ENCODE peak calls at places on chromosome 2, in six cellular contexts. Y, H, A, V, M and O are unnamed samples.

GRCh38 chr2:197197808-197198409 is 112.7 kb downstream of the ANKRD44 start:
- DNase-seq in Y (no peak), H (no peak), A (no peak), V (no peak), M (no peak), O (no peak)

GRCh38 chr2:187466129-187466792 is 18.2 kb upstream of the CALCRL start:
- DNase-seq in Y (no peak), H (no peak), A (no peak), V (no peak), M (no peak), O (no peak)

GRCh38 chr2:100427627-100428258 is 10.3 kb upstream of the CHST10 start:
- DNase-seq in Y (peak), H (peak), A (peak), V (no peak), M (peak), O (peak)

GRCh38 chr2:237858294-237859081 is 935 bp upstream of the RAMP1 start:
- DNase-seq in Y (peak), H (peak), A (peak), V (peak), M (peak), O (peak)

GRCh38 chr2:178825183-178825582 is 18.0 kb upstream of the TTN start:
- DNase-seq in Y (peak), H (no peak), A (no peak), V (no peak), M (no peak), O (no peak)

GRCh38 chr2:127080941-127081769 is 25.8 kb downstream of the BIN1 start:
- DNase-seq in Y (no peak), H (no peak), A (no peak), V (no peak), M (no peak), O (no peak)

GRCh38 chr2:122528061-122528460 is 772.6 kb downstream of the TSN start:
- DNase-seq in Y (no peak), H (no peak), A (no peak), V (no peak), M (no peak), O (peak)

GRCh38 chr2:86622878-86623548 is 652 bp downstream of the RNF103 start:
- DNase-seq in Y (no peak), H (no peak), A (peak), V (peak), M (peak), O (no peak)

GRCh38 chr2:163551974-163552373 is 183.8 kb downstream of the FIGN start:
- DNase-seq in Y (no peak), H (no peak), A (no peak), V (no peak), M (no peak), O (peak)

GRCh38 chr2:45706028-45706427 is 54.6 kb downstream of the PRKCE start:
- DNase-seq in Y (peak), H (no peak), A (peak), V (no peak), M (no peak), O (no peak)

GRCh38 chr2:221477697-221478096 is 94.4 kb downstream of the EPHA4 start:
- DNase-seq in Y (no peak), H (no peak), A (peak), V (no peak), M (no peak), O (peak)

GRCh38 chr2:23384551-23385349 is at the start of gene KLHL29:
- DNase-seq in Y (peak), H (peak), A (peak), V (no peak), M (peak), O (peak)

GRCh38 chr2:80014637-80015036 is 289.9 kb downstream of the LRRTM1 start:
- DNase-seq in Y (peak), H (no peak), A (no peak), V (no peak), M (no peak), O (no peak)

GRCh38 chr2:8607591-8607990 is 74.3 kb upstream of the ID2 start:
- DNase-seq in Y (peak), H (no peak), A (no peak), V (no peak), M (no peak), O (peak)

GRCh38 chr2:62402156-62402555 is 103.8 kb downstream of the TMEM17 start:
- DNase-seq in Y (no peak), H (no peak), A (no peak), V (no peak), M (no peak), O (no peak)

GRCh38 chr2:62457555-62457954 is 48.4 kb downstream of the TMEM17 start:
- DNase-seq in Y (no peak), H (no peak), A (no peak), V (no peak), M (peak), O (no peak)

GRCh38 chr2:159148891-159149290 is 137.6 kb downstream of the WDSUB1 start:
- DNase-seq in Y (no peak), H (no peak), A (no peak), V (no peak), M (no peak), O (no peak)

GRCh38 chr2:195404650-195405049 is 252.4 kb upstream of the SLC39A10 start:
- DNase-seq in Y (no peak), H (no peak), A (no peak), V (no peak), M (no peak), O (no peak)

GRCh38 chr2:175832886-175833285 is 169.2 kb downstream of the LNPK start:
- DNase-seq in Y (no peak), H (no peak), A (no peak), V (no peak), M (no peak), O (no peak)

GRCh38 chr2:221100467-221101089 is 471.5 kb downstream of the EPHA4 start:
- DNase-seq in Y (no peak), H (peak), A (no peak), V (no peak), M (peak), O (no peak)

GRCh38 chr2:26216587-26216986 is 27.8 kb downstream of the HADHA start:
- DNase-seq in Y (no peak), H (no peak), A (no peak), V (no peak), M (no peak), O (no peak)

GRCh38 chr2:237860273-237860935 is 981 bp downstream of the RAMP1 start:
- DNase-seq in Y (no peak), H (no peak), A (no peak), V (no peak), M (no peak), O (no peak)

GRCh38 chr2:224023188-224023587 is 15.9 kb downstream of the SERPINE2 start:
- DNase-seq in Y (peak), H (peak), A (peak), V (no peak), M (no peak), O (peak)

GRCh38 chr2:8595428-8595805 is 86.4 kb upstream of the ID2 start:
- DNase-seq in Y (no peak), H (no peak), A (no peak), V (no peak), M (no peak), O (no peak)

GRCh38 chr2:240931319-240931949 is 25.3 kb downstream of the CROCC2 start:
- DNase-seq in Y (no peak), H (no peak), A (no peak), V (no peak), M (peak), O (no peak)

GRCh38 chr2:135875491-135876065 is 665 bp downstream of the MCM6 start:
- DNase-seq in Y (peak), H (peak), A (peak), V (peak), M (peak), O (peak)

GRCh38 chr2:207121784-207122183 is 44.0 kb downstream of the KLF7 start:
- DNase-seq in Y (peak), H (no peak), A (no peak), V (no peak), M (no peak), O (peak)

GRCh38 chr2:204583773-204584172 is 38.5 kb downstream of the PARD3B start:
- DNase-seq in Y (no peak), H (no peak), A (no peak), V (no peak), M (no peak), O (no peak)

GRCh38 chr2:162091325-162092007 is 17.5 kb upstream of the DPP4 start:
- DNase-seq in Y (peak), H (peak), A (peak), V (no peak), M (peak), O (no peak)

GRCh38 chr2:43225788-43226557 is 433 bp downstream of the ZFP36L2 start:
- DNase-seq in Y (peak), H (no peak), A (peak), V (peak), M (peak), O (peak)

GRCh38 chr2:56011624-56012023 is 88.0 kb upstream of the EFEMP1 start:
- DNase-seq in Y (no peak), H (no peak), A (no peak), V (no peak), M (no peak), O (no peak)

GRCh38 chr2:56015631-56016251 is 92.2 kb upstream of the EFEMP1 start:
- DNase-seq in Y (no peak), H (no peak), A (no peak), V (no peak), M (no peak), O (no peak)

GRCh38 chr2:56013475-56013874 is 89.9 kb upstream of the EFEMP1 start:
- DNase-seq in Y (no peak), H (no peak), A (no peak), V (no peak), M (no peak), O (no peak)

GRCh38 chr2:56012216-56012615 is 88.6 kb upstream of the EFEMP1 start:
- DNase-seq in Y (no peak), H (no peak), A (no peak), V (no peak), M (no peak), O (no peak)

DNA sequence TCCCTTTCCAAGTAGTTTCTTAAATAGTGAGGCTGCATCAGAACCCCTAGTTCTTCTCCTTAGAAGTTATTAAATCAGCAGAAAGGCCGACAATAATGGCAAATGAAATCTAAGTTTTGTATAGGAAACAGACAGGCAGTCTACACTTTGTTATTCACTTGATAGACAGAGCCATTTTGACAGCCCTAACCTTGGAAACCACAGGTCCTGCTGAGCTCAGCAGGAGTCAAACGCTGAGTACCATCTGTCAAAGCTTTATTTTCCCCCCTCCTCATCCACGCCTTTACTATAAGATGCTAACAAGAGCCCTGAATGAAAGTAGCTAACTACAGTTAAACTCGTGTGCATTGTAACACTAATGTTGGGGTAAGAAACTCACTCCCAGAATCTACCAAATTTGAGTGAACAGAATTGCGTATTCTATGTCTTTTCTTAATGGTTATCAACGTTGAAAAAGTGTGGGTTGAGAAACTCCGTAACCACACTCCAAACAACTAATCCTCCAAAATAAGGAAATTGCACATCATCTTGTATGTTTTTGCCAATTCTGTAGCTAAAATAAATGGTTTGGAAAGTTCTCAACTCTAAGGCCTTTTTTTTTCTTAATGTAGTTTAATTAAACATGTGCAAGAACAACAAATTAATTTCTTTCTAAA is 90.6 kb upstream of the EFEMP1 start:
- DNase-seq in Y (no peak), H (no peak), A (no peak), V (no peak), M (no peak), O (no peak)
- H2BK120ac ChIP-seq in Y (no peak), H (no peak), A (no peak), V (no peak), M (no peak), O (no peak)

GRCh38 chr2:234881413-234882241 is 70.2 kb upstream of the SH3BP4 start:
- DNase-seq in Y (peak), H (peak), A (peak), V (peak), M (peak), O (peak)
- H3K14ac ChIP-seq in Y (peak), H (no peak), A (no peak), V (no peak), M (no peak), O (no peak)

GRCh38 chr2:151261240-151261976 is at the start of gene RBM43:
- DNase-seq in Y (peak), H (peak), A (peak), V (peak), M (peak), O (peak)
- H2BK120ac ChIP-seq in Y (peak), H (no peak), A (peak), V (peak), M (no peak), O (peak)

GRCh38 chr2:1952582-1952981 is 208.3 kb upstream of the PXDN start:
- DNase-seq in Y (no peak), H (no peak), A (no peak), V (no peak), M (no peak), O (no peak)
- H3K14ac ChIP-seq in Y (no peak), H (no peak), A (no peak), V (no peak), M (no peak), O (no peak)

DNA sequence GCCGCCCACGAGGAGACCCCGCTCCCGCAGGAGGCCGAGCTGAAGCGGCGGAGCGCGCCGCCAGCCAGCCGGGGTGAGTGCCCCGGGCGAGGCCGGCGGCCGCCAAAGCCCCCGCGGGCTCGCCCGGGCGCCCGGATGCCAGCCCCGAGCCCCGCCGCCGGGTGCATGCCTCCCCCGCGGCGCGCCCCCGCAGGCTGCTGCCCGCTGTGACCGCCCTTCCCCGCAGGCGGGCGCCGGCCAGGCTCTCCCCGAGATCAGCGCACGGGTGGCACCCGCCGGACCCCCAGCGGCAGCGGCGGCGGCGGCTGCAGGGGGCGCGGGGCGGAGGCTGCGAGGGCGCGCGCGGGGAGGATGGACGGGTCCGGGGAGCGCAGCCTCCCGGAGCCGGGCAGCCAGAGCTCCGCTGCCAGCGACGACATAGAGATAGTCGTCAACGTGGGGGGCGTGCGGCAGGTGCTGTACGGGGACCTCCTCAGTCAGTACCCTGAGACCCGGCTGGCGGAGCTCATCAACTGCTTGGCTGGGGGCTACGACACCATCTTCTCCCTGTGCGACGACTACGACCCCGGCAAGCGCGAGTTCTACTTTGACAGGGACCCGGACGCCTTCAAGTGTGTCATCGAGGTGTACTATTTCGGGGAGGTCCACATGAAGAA is 470 bp downstream of the KCNF1 start:
- DNase-seq in Y (no peak), H (peak), A (peak), V (no peak), M (no peak), O (no peak)
- H2BK120ac ChIP-seq in Y (peak), H (no peak), A (no peak), V (no peak), M (no peak), O (no peak)